ENCODE peak calls at places on chromosomes 12 and 14, in five cellular contexts. Z is sigmoid colon, Q is uterus, X is ovary, W is fibroblast of villous mesenchyme. G is an unnamed sample.

GRCh38 chr14:33675415-33676130 is 275.3 kb downstream of the EGLN3 start:
- DNase-seq in X (no peak), Z (no peak), W (no peak), Q (no peak), G (peak)

GRCh38 chr12:50242751-50243191 is 40.5 kb downstream of the LIMA1 start:
- DNase-seq in W (peak), X (no peak), Z (no peak), Q (no peak), G (peak)

GRCh38 chr12:45553204-45553603 is 176.3 kb upstream of the ARID2 start:
- DNase-seq in Q (no peak), Z (no peak), W (no peak), X (no peak), G (no peak)

GRCh38 chr12:119479121-119479561 is 114.4 kb upstream of the TMEM233 start:
- DNase-seq in Q (no peak), Z (no peak), X (no peak), W (no peak), G (no peak)

GRCh38 chr14:47541652-47542051 is 133.8 kb downstream of the MDGA2 start:
- DNase-seq in W (no peak), X (no peak), Q (no peak), Z (no peak), G (no peak)

GRCh38 chr14:65211341-65211987 is 109.1 kb upstream of the MAX start:
- DNase-seq in Q (no peak), W (peak), X (no peak), Z (no peak), G (peak)

GRCh38 chr12:30797689-30798088 is 42.9 kb upstream of the CAPRIN2 start:
- DNase-seq in W (peak), Q (no peak), Z (no peak), X (no peak), G (no peak)

GRCh38 chr14:61491224-61491623 is 169.8 kb downstream of the PRKCH start:
- DNase-seq in X (no peak), Z (no peak), W (no peak), Q (no peak), G (no peak)

GRCh38 chr12:57377103-57377840 is 53.6 kb downstream of the R3HDM2 start:
- DNase-seq in Q (no peak), W (no peak), X (no peak), Z (no peak), G (no peak)

GRCh38 chr14:34181308-34181707 is 230.4 kb upstream of the EGLN3 start:
- DNase-seq in X (no peak), Z (no peak), Q (no peak), W (no peak), G (no peak)

GRCh38 chr12:112218150-112218549 is 92.8 kb downstream of the TRAFD1 start:
- DNase-seq in W (peak), Z (no peak), X (no peak), Q (no peak), G (peak)

GRCh38 chr14:94888108-94888507 is 118.2 kb upstream of the GSC start:
- DNase-seq in X (no peak), Z (no peak), W (no peak), Q (no peak), G (no peak)

GRCh38 chr12:17661250-17661649 is 428.7 kb downstream of the RERGL start:
- DNase-seq in Q (no peak), Z (no peak), X (no peak), W (no peak), G (no peak)

GRCh38 chr12:63317880-63318279 is 166.9 kb upstream of the AVPR1A start:
- DNase-seq in Q (no peak), W (no peak), Z (no peak), X (no peak), G (no peak)

GRCh38 chr12:46449161-46449715 is 76.7 kb upstream of the SLC38A2 start:
- DNase-seq in W (no peak), X (no peak), Q (no peak), Z (no peak), G (no peak)

GRCh38 chr12:3366451-3367155 is 124.4 kb upstream of the PRMT8 start:
- DNase-seq in X (no peak), Q (no peak), Z (no peak), W (no peak), G (no peak)

GRCh38 chr14:52031781-52032180 is 37.1 kb downstream of the NID2 start:
- DNase-seq in X (no peak), Q (peak), W (peak), Z (no peak), G (peak)

GRCh38 chr14:103500148-103500990 is 22.3 kb downstream of the CKB start:
- DNase-seq in Z (peak), Q (peak), W (peak), X (peak), G (peak)

GRCh38 chr12:52221912-52222457 is 11.1 kb upstream of the KRT7 start:
- DNase-seq in Z (peak), X (no peak), Q (no peak), W (no peak), G (peak)

GRCh38 chr12:123111498-123112165 is 39.3 kb downstream of the PITPNM2 start:
- DNase-seq in Z (no peak), X (no peak), Q (no peak), W (peak), G (peak)

GRCh38 chr12:118999107-118999506 is 17.8 kb downstream of the SRRM4 start:
- DNase-seq in Q (no peak), W (no peak), X (no peak), Z (no peak), G (no peak)

GRCh38 chr14:33647385-33647786 is 303.5 kb downstream of the EGLN3 start:
- DNase-seq in Q (no peak), Z (no peak), X (no peak), W (peak), G (peak)

DNA sequence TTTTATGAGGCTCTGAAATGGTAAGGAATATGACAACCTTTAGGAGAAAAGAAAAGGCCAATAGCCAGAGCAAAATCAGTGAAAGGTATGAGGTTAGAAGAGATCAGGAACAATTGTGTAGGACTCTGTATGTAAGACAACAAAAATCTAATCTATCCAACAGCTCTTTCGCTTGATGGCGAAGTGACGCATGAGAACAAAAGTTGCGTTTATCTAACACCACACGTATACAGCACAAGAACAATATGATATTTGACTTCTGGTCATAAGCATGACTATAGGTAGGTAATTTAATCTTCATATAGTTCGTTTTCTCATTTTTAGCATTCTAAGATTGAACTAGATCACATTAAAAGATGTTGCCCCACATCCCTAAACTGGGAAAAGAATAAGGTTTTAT is 1.5 kb downstream of the CLECL1 start:
- DNase-seq in Q (no peak), Z (no peak), W (no peak), X (no peak), G (no peak)
- H3K4me3 ChIP-seq in Q (no peak), Z (no peak), W (no peak), X (no peak), G (no peak)

DNA sequence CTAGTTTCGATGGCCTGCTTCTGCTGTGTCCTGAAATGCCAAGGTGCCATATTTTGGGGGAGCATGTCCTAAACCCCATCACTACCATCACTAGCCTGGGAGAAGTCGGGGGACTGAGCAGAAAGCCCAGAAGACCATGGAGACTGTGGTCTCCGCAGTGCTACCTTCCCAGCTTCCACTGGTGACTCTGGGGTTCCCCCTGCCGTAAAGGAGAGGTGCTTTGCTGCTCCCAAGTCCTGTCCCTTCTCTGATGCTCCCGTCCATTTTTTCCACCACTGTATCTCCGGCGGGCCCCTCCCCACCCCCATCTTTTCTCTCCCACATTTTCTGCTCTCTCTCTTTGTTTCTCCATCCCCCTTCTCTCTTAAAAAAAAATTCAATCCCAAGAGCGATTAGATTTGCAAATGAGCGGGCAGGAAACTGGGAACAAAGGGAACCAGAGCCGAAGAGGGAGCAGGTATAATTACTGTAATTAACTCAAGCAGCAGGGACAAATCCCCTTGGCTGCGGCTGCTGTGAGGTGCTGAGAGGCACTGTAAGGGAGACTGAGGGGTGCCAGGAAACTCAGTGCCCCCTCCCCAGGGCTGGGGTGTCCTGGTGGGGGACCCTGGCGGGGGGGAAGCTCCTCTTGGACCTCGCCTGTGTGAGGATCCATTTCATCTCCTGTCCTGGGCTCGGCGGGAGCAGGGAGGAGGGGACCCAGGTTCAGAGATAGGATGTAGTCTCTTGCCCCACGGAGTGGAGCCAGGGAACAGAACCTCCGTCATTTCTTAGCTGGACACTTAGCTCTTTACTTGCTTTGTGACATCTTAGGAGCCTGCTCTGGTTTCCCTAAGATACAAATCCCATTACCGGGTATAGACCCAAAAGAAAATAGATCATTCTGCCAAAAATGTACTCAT is 140.5 kb upstream of the NRXN3 start:
- DNase-seq in X (no peak), W (no peak), Z (no peak), Q (no peak), G (peak)
- TF ChIP-seq CTCF in X (no peak), W (no peak), Z (no peak), Q (no peak), G (peak)

DNA sequence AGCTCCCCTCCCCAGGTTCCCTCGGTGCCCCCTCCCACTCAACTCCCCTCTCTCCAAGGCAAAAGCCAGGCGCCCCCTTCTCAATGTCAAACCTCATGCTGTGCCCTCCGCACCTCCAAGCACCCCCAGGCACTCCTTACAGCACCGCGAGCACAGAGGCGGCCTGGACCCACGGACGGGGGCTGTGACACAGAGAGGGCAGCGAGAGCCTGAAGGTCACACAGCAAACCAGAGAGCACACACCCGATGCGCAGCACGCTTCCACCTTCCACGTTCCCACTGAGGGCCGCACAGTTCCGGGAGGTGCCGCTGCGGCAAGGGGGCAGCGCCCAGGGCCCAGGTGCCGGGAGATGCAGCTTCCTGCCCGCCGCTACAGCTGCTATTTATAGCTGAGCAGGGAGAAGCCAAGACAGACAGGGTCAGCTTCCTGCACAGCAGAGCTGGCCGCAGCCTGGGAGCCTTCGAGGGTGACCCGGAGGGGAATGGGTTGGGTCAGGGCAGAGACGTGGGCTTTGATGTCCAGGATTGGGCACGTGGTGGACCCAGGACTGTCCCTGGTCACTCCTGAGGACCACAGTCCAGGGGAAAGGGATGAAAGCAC is 12.9 kb downstream of the NCOR2 start:
- DNase-seq in Z (peak), X (no peak), W (peak), Q (no peak), G (no peak)
- H3K4me3 ChIP-seq in Z (no peak), X (no peak), W (no peak), Q (no peak), G (no peak)

DNA sequence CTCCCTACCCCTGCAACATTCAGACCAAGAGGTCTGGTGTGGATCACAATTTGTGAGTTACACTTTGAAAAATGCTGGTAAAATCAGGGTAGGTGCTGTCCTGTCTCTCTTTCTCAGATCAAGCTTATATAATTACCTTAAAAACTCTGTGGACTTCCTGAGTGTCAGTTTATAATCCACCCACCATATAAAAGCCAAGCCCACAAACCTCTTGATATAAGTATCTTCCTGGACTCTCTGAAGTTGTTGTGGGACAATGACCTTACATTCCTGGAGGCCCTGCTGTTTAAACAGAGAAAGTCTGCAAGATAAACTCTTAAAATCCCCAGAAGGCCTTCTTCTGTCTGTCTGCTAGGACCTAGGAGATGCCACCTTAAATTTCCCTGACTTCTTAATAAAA is 11.4 kb upstream of the KTN1 start:
- DNase-seq in Q (no peak), Z (no peak), X (no peak), W (no peak), G (no peak)
- TF ChIP-seq CTCF in Q (no peak), Z (no peak), X (no peak), W (no peak), G (no peak)

DNA sequence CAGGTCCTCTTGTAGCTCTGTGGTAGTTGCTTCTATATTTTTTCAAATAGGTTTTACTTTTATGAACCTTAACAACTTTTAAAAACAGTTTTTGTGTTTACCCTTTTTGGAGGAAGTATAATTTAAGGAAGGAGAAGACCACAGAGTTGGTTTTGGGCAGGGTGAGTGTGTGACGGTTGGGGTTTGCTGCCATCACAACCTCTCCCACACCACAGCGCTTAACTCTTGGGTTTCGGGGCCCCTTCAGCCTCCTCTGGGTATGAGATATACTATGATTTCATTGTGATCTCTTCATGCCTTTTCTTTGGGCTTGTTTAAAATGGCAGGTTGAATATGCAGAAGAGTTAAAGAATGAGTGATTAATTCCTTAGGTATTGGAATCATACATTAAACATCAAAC is 228.7 kb upstream of the CRY1 start:
- DNase-seq in Q (no peak), Z (no peak), X (no peak), W (no peak), G (no peak)
- H3K4me3 ChIP-seq in Q (no peak), Z (no peak), X (no peak), W (no peak), G (no peak)

G was measured in choroid plexus epithelial cell.